ENCODE peak calls at places on chromosomes 4 and X, in eight cellular contexts. O, A, U, G, K, W, F and V are unnamed samples.

GRCh38 chrX:76029385-76029784 is 143.5 kb upstream of the PBDC1 start:
- DNase-seq in W (no peak), O (no peak), K (no peak), U (no peak), G (no peak), A (no peak), F (no peak), V (no peak)

GRCh38 chr4:174449152-174449551 is 73.1 kb downstream of the HPGD start:
- DNase-seq in U (no peak), W (no peak), G (no peak), F (no peak), K (no peak), O (no peak), A (no peak), V (no peak)

GRCh38 chr4:152159773-152160172 is 376.1 kb downstream of the FBXW7 start:
- DNase-seq in G (no peak), K (no peak), O (no peak), U (no peak), W (no peak), A (no peak), F (no peak), V (no peak)

GRCh38 chr4:15656038-15656470 is 897 bp upstream of the FBXL5 start:
- DNase-seq in U (no peak), F (no peak), O (peak; percentile 41), W (no peak), A (no peak), G (no peak), K (no peak), V (no peak)

GRCh38 chr4:5865896-5866599 is 26.8 kb downstream of the CRMP1 start:
- DNase-seq in U (no peak), A (no peak), K (no peak), W (no peak), F (peak; percentile 65), G (no peak), O (peak; percentile 45), V (no peak)

GRCh38 chr4:80434238-80434637 is 98.7 kb downstream of the CFAP299 start:
- DNase-seq in K (no peak), U (no peak), G (no peak), F (peak; percentile 50), W (no peak), O (peak; percentile 40), A (no peak), V (no peak)

GRCh38 chr4:124632439-124632838 is 80.1 kb downstream of the ANKRD50 start:
- DNase-seq in U (no peak), F (no peak), A (no peak), G (no peak), O (no peak), K (no peak), W (no peak), V (no peak)

GRCh38 chr4:52638717-52639116 is 20.4 kb downstream of the USP46 start:
- DNase-seq in F (no peak), K (no peak), G (no peak), O (no peak), A (no peak), W (no peak), U (no peak), V (no peak)

GRCh38 chrX:109936598-109936997 is 66.3 kb upstream of the TMEM164 start:
- DNase-seq in O (no peak), K (no peak), A (no peak), F (no peak), U (no peak), G (no peak), W (no peak), V (no peak)

GRCh38 chr4:42605264-42605663 is 51.6 kb downstream of the ATP8A1 start:
- DNase-seq in G (no peak), A (no peak), U (no peak), W (no peak), K (no peak), O (no peak), F (no peak), V (no peak)

GRCh38 chr4:27360651-27361347 is 500.2 kb downstream of the STIM2 start:
- DNase-seq in U (peak; percentile 31), K (no peak), G (no peak), A (no peak), O (peak; percentile 90), F (peak; percentile 50), W (no peak), V (no peak)

GRCh38 chr4:25098964-25099843 is 61.0 kb downstream of the SEPSECS start:
- DNase-seq in F (peak; percentile 41), U (peak; percentile 46), A (no peak), O (peak; percentile 36), G (peak; percentile 83), K (no peak), W (no peak), V (no peak)

GRCh38 chr4:120826449-120826848 is 96.1 kb downstream of the PRDM5 start:
- DNase-seq in U (no peak), W (no peak), K (no peak), O (no peak), F (no peak), G (no peak), A (no peak), V (no peak)

GRCh38 chr4:141645611-141646340 is 9.4 kb downstream of the IL15 start:
- DNase-seq in G (no peak), U (peak; percentile 65), A (no peak), F (peak; percentile 22), O (peak; percentile 65), W (no peak), K (no peak), V (no peak)

GRCh38 chr4:86141166-86141565 is 218.7 kb downstream of the MAPK10 start:
- DNase-seq in O (no peak), A (no peak), G (no peak), K (no peak), U (no peak), W (no peak), F (no peak), V (no peak)

GRCh38 chr4:176123710-176124407 is 58.2 kb downstream of the WDR17 start:
- DNase-seq in U (peak; percentile 2), F (peak; percentile 28), K (no peak), A (no peak), W (no peak), O (peak; percentile 20), G (no peak), V (no peak)

GRCh38 chrX:55169782-55170181 is 50.4 kb upstream of the PAGE5 start:
- DNase-seq in W (no peak), A (no peak), O (no peak), K (no peak), G (no peak), F (no peak), U (no peak), V (no peak)

GRCh38 chr4:161172396-161173026 is 991.3 kb downstream of the FSTL5 start:
- DNase-seq in F (no peak), U (no peak), A (no peak), W (no peak), O (no peak), G (no peak), K (no peak), V (no peak)

GRCh38 chrX:8565729-8566128 is 101.1 kb downstream of the VCX3B start:
- DNase-seq in F (no peak), W (no peak), O (no peak), U (no peak), G (no peak), K (no peak), A (no peak), V (no peak)

GRCh38 chr4:151804821-151805220 is 44.0 kb upstream of the GATB start:
- DNase-seq in O (peak; percentile 52), K (no peak), A (no peak), U (no peak), W (no peak), F (no peak), G (no peak), V (no peak)

GRCh38 chr4:187204389-187204920 is 480.8 kb upstream of the FAT1 start:
- DNase-seq in A (no peak), U (no peak), W (no peak), O (peak; percentile 47), G (no peak), F (no peak), K (no peak), V (no peak)

GRCh38 chrX:136457303-136457917 is 30.3 kb upstream of the BRS3 start:
- DNase-seq in W (no peak), A (no peak), G (no peak), U (no peak), K (no peak), O (no peak), F (no peak), V (no peak)

GRCh38 chrX:93695981-93696380 is 22.0 kb downstream of the FAM133A start:
- DNase-seq in O (no peak), K (no peak), W (no peak), G (no peak), U (no peak), F (peak; percentile 48), A (no peak), V (no peak)

GRCh38 chr4:169215656-169216055 is 55.1 kb downstream of the SH3RF1 start:
- DNase-seq in G (no peak), K (no peak), A (no peak), U (no peak), F (no peak), W (no peak), O (no peak), V (no peak)